ENCODE peak calls at places on chromosome 18, in four cellular contexts. One of them, this sample, is unnamed.

GRCh38 chr18:14179306-14179705 is 47.1 kb upstream of the ZNF519 start:
- DNase-seq in nucleus accumbens: no peak
- DNase-seq in NCI-H526: peak
- DNase-seq in HuH-7: no peak
- DNase-seq in this sample: no peak

GRCh38 chr18:27785815-27786537 is 391.0 kb downstream of the CDH2 start:
- DNase-seq in nucleus accumbens: no peak
- DNase-seq in NCI-H526: peak
- DNase-seq in HuH-7: no peak
- DNase-seq in this sample: no peak

GRCh38 chr18:79832169-79832568 is 34.4 kb downstream of the KCNG2 start:
- DNase-seq in nucleus accumbens: no peak
- DNase-seq in NCI-H526: no peak
- DNase-seq in HuH-7: no peak
- DNase-seq in this sample: no peak

GRCh38 chr18:26458526-26459232 is 89.7 kb downstream of the KCTD1 start:
- DNase-seq in nucleus accumbens: no peak
- DNase-seq in NCI-H526: no peak
- DNase-seq in HuH-7: no peak
- DNase-seq in this sample: no peak

GRCh38 chr18:61841709-61842108 is 51.1 kb downstream of the RNF152 start:
- DNase-seq in nucleus accumbens: no peak
- DNase-seq in NCI-H526: no peak
- DNase-seq in HuH-7: no peak
- DNase-seq in this sample: no peak

GRCh38 chr18:22558945-22559385 is 141.2 kb upstream of the CTAGE1 start:
- DNase-seq in nucleus accumbens: no peak
- DNase-seq in NCI-H526: peak
- DNase-seq in HuH-7: peak
- DNase-seq in this sample: no peak

GRCh38 chr18:2547477-2548087 is 23.7 kb downstream of the METTL4 start:
- DNase-seq in nucleus accumbens: no peak
- DNase-seq in NCI-H526: peak
- DNase-seq in HuH-7: peak
- DNase-seq in this sample: no peak

GRCh38 chr18:10138719-10139118 is 224.9 kb downstream of the VAPA start:
- DNase-seq in nucleus accumbens: no peak
- DNase-seq in NCI-H526: no peak
- DNase-seq in HuH-7: no peak
- DNase-seq in this sample: no peak

GRCh38 chr18:23032030-23032582 is 99.0 kb downstream of the RBBP8 start:
- DNase-seq in nucleus accumbens: no peak
- DNase-seq in NCI-H526: no peak
- DNase-seq in HuH-7: no peak
- DNase-seq in this sample: peak

GRCh38 chr18:58567453-58568196 is 61.3 kb downstream of the ALPK2 start:
- DNase-seq in nucleus accumbens: no peak
- DNase-seq in NCI-H526: no peak
- DNase-seq in HuH-7: no peak
- DNase-seq in this sample: no peak

GRCh38 chr18:33677891-33678290 is 99.9 kb downstream of the ASXL3 start:
- DNase-seq in nucleus accumbens: no peak
- DNase-seq in NCI-H526: no peak
- DNase-seq in HuH-7: no peak
- DNase-seq in this sample: no peak

GRCh38 chr18:44602380-44602779 is 78.3 kb upstream of the SETBP1 start:
- DNase-seq in nucleus accumbens: no peak
- DNase-seq in NCI-H526: no peak
- DNase-seq in HuH-7: no peak
- DNase-seq in this sample: no peak

GRCh38 chr18:79599503-79599931 is 80.1 kb upstream of the CTDP1 start:
- DNase-seq in nucleus accumbens: no peak
- DNase-seq in NCI-H526: no peak
- DNase-seq in HuH-7: no peak
- DNase-seq in this sample: no peak

GRCh38 chr18:37987901-37988300 is 422.3 kb upstream of the CELF4 start:
- DNase-seq in nucleus accumbens: no peak
- DNase-seq in NCI-H526: no peak
- DNase-seq in HuH-7: no peak
- DNase-seq in this sample: no peak

GRCh38 chr18:51235011-51235789 is 37.7 kb upstream of the MEX3C start:
- DNase-seq in nucleus accumbens: no peak
- DNase-seq in NCI-H526: no peak
- DNase-seq in HuH-7: no peak
- DNase-seq in this sample: no peak

GRCh38 chr18:74360852-74361640 is 45.4 kb downstream of the C18orf63 start:
- DNase-seq in nucleus accumbens: no peak
- DNase-seq in NCI-H526: no peak
- DNase-seq in HuH-7: no peak
- DNase-seq in this sample: no peak

GRCh38 chr18:62610509-62611394 is 87.9 kb downstream of the ZCCHC2 start:
- DNase-seq in nucleus accumbens: no peak
- DNase-seq in NCI-H526: peak
- DNase-seq in HuH-7: no peak
- DNase-seq in this sample: no peak